ENCODE peak calls at places on chromosomes 13 and 19, in ten cellular contexts. B is transverse colon, E is stomach, Q is tibial nerve, W is suprapubic skin, K is A549, F is SK-N-SH, M is ovary, G is H1, I is esophagus muscularis mucosa. U is an unnamed sample.

GRCh38 chr19:5149508-5149907 is 180.6 kb downstream of the KDM4B start:
- DNase-seq in B (no peak), W (peak; percentile 66), F (no peak), E (no peak), K (no peak), I (no peak), Q (no peak), M (no peak), G (no peak), U (no peak)

GRCh38 chr13:112952759-112953541 is 16.1 kb upstream of the MCF2L start:
- DNase-seq in M (no peak), B (no peak), E (peak; percentile 24), K (no peak), W (peak; percentile 47), Q (no peak), F (no peak), I (no peak), G (no peak), U (peak; percentile 33)

GRCh38 chr13:113474179-113474578 is 16.3 kb downstream of the DCUN1D2 start:
- DNase-seq in M (no peak), G (no peak), I (peak; percentile 75), B (peak; percentile 23), F (no peak), K (no peak), W (no peak), E (no peak), Q (no peak), U (no peak)

GRCh38 chr19:1725100-1726064 is 27.9 kb upstream of the ONECUT3 start:
- DNase-seq in E (peak; percentile 65), M (peak; percentile 32), B (peak; percentile 12), W (no peak), K (peak; percentile 85), F (peak; percentile 100), G (no peak), Q (no peak), I (no peak), U (no peak)

GRCh38 chr19:52170863-52171320 is 529 bp downstream of the ZNF836 start:
- DNase-seq in M (peak; percentile 53), K (no peak), E (no peak), G (no peak), B (peak; percentile 27), W (peak; percentile 75), F (peak; percentile 58), Q (no peak), I (no peak), U (peak; percentile 67)

GRCh38 chr13:27549406-27549981 is 70.8 kb downstream of the LNX2 start:
- DNase-seq in Q (no peak), E (peak; percentile 82), B (peak; percentile 82), K (no peak), G (no peak), F (no peak), M (no peak), I (no peak), W (no peak), U (no peak)

GRCh38 chr13:83162493-83162892 is 719.8 kb downstream of the SLITRK1 start:
- DNase-seq in G (no peak), B (no peak), K (no peak), Q (no peak), E (no peak), W (no peak), F (no peak), M (no peak), I (no peak), U (no peak)

GRCh38 chr13:99086869-99087129 is 108.9 kb upstream of the DOCK9 start:
- DNase-seq in G (no peak), Q (no peak), K (peak; percentile 21), F (no peak), M (peak; percentile 55), W (peak; percentile 75), E (no peak), B (peak; percentile 47), I (no peak), U (peak; percentile 74)

GRCh38 chr13:25744176-25744575 is 307.6 kb downstream of the SHISA2 start:
- DNase-seq in W (no peak), F (peak; percentile 38), G (no peak), E (no peak), B (no peak), I (no peak), Q (no peak), M (no peak), K (no peak), U (no peak)

GRCh38 chr19:7953060-7953459 is 9.6 kb upstream of the TIMM44 start:
- DNase-seq in B (no peak), I (no peak), Q (no peak), F (no peak), W (no peak), K (no peak), M (no peak), E (no peak), G (no peak), U (no peak)

GRCh38 chr13:90974249-90974954 is 373.1 kb upstream of the MIR17HG start:
- DNase-seq in B (no peak), W (no peak), F (no peak), G (no peak), M (no peak), Q (no peak), E (no peak), I (no peak), K (no peak), U (no peak)

GRCh38 chr19:38197937-38198704 is 25.9 kb downstream of the DPF1 start:
- DNase-seq in M (no peak), E (no peak), G (no peak), I (no peak), F (no peak), B (no peak), W (peak; percentile 53), K (no peak), Q (no peak), U (no peak)
- TF ChIP-seq EP300 in M (no peak), E (no peak), G (no peak), I (no peak), F (no peak), B (no peak), W (no peak), K (no peak), Q (no peak), U (no peak)

DNA sequence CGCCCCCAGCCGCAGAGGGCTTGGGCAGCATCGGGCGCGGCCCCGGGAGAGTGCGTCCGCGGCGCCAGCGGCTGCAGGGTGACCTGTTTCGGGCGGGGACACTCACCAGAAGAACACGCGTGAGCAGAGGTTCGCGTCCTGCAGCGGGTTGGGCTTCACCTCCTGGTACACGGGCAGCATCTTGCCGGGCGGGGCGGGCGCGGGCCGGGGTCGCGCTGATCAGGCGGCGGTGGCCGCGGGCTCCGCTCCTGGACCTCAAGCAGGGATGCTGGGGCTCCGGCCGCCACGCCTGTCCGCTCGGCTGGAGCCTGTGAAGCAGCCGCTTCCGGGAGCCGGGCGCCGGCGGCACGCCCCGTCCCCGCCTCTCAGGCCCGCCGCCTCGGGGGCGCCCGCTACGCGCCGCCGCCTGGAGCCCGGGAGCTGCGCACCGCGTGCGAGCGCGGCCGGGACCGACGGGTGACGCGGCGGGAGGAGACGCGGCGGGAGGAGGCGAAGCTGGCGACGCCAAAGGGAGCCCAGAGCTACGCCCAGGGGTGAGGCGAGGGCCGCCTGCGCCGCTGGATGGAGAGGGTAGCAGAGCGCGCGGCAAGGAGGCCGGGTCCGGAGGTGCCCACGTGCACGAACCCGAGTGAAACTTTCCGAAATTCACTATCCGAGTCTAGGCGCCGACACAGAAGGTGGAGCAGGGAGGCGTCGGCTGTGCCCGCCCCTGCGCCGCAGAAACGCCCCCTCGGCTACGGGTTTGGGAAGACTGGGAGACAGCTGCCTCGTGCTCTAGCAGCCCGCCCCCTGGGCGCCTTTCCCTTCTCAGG is at the start of gene ABCC4:
- DNase-seq in E (peak; percentile 70), I (no peak), W (peak; percentile 70), Q (no peak), F (peak; percentile 91), M (peak; percentile 65), K (peak; percentile 64), G (peak; percentile 25), B (peak; percentile 73), U (peak; percentile 88)
- TF ChIP-seq EP300 in E (no peak), I (no peak), W (no peak), Q (no peak), F (no peak), M (no peak), K (no peak), G (no peak), B (no peak), U (no peak)

GRCh38 chr13:110923086-110923485 is 8.2 kb upstream of the ANKRD10 start:
- DNase-seq in M (no peak), F (no peak), K (no peak), G (no peak), W (no peak), Q (no peak), B (no peak), I (no peak), E (no peak), U (no peak)

GRCh38 chr13:110924639-110924934 is 9.7 kb upstream of the ANKRD10 start:
- DNase-seq in K (no peak), F (no peak), M (no peak), W (no peak), G (no peak), B (no peak), I (no peak), E (no peak), Q (no peak), U (no peak)

GRCh38 chr13:110922506-110922905 is 7.6 kb upstream of the ANKRD10 start:
- DNase-seq in Q (no peak), G (no peak), F (no peak), B (no peak), I (no peak), E (no peak), M (no peak), W (no peak), K (no peak), U (no peak)

GRCh38 chr13:110923777-110924638 is 9.1 kb upstream of the ANKRD10 start:
- DNase-seq in G (no peak), M (no peak), B (no peak), K (no peak), Q (no peak), F (no peak), W (no peak), E (no peak), I (no peak), U (no peak)

DNA sequence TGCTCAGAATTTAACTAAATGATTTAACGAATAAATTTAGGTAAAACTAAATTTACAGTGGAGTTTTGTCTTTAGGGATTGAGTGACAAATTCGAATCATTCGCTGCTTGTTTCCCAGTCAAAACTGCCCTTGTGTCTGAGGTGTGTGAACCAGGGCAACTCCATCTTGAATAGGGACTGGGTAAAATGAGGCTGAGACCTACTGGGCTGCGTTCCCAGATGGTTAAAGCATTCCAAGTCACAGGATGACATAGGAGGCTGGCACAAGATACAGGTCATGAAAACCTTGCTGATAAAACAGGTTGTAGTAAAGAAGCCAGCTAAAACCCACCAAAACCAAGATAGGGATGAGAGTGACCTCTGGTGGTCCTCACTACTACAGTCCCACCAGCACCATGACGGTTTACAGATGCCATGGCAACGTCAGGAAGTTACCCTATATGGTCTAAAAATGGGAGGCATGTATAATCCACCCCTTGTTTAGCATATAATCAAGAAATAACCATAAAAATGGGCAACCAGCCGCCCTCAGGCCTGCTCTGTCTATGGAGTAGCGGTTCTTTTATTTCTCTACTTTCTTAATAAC is 10.2 kb upstream of the ANKRD10 start:
- DNase-seq in E (no peak), W (no peak), K (no peak), F (no peak), B (no peak), Q (no peak), I (no peak), M (no peak), G (no peak), U (no peak)
- TF ChIP-seq EP300 in E (no peak), W (no peak), K (no peak), F (no peak), B (no peak), Q (no peak), I (no peak), M (no peak), G (no peak), U (no peak)

GRCh38 chr19:41245779-41246297 is 18.3 kb upstream of the HNRNPUL1 start:
- DNase-seq in B (no peak), G (no peak), M (no peak), Q (no peak), W (no peak), F (no peak), E (no peak), I (no peak), K (no peak), U (no peak)
- TF ChIP-seq EP300 in B (no peak), G (no peak), M (no peak), Q (no peak), W (no peak), F (no peak), E (no peak), I (no peak), K (no peak), U (no peak)

U was measured in sigmoid colon.